ENCODE peak calls at places on chromosomes 11 and 22, in six cellular contexts. E is CD8-positive, alpha-beta T cell; F is EL; G is cardiac muscle cell; A is cardiac septum; U is esophagus muscularis mucosa. C is an unnamed sample.
A peak's percentile ranks its signal among the peaks of the same experiment; 100 is the strongest.

GRCh38 chr22:27213766-27214581 is 556.6 kb downstream of the MIAT start:
- DNase-seq in G (no peak), F (no peak), A (peak; percentile 80), U (no peak), E (no peak), C (no peak)

GRCh38 chr22:37566329-37566837 is 6.1 kb downstream of the CDC42EP1 start:
- DNase-seq in A (no peak), U (no peak), G (no peak), E (peak; percentile 58), F (no peak), C (no peak)

GRCh38 chr11:6677018-6677417 is 6.1 kb downstream of the MRPL17 start:
- DNase-seq in E (no peak), G (no peak), F (no peak), A (no peak), U (no peak), C (no peak)

GRCh38 chr11:66706989-66707388 is 22.0 kb downstream of the SPTBN2 start:
- DNase-seq in A (no peak), E (no peak), U (no peak), F (no peak), G (no peak), C (no peak)

GRCh38 chr11:70487160-70487559 is 88.8 kb downstream of the CTTN start:
- DNase-seq in F (no peak), A (no peak), U (no peak), G (no peak), E (no peak), C (no peak)

GRCh38 chr11:20599424-20600346 is at the start of gene SLC6A5:
- DNase-seq in G (peak; percentile 93), F (peak; percentile 26), A (no peak), E (no peak), U (no peak), C (peak; percentile 57)

GRCh38 chr22:39938509-39938908 is 21.7 kb upstream of the TMA7B start:
- DNase-seq in U (no peak), G (no peak), A (no peak), F (no peak), E (peak; percentile 51), C (no peak)

GRCh38 chr11:63840356-63841060 is 1.6 kb downstream of the MARK2 start:
- DNase-seq in E (no peak), U (no peak), A (no peak), F (peak; percentile 13), G (no peak), C (no peak)

GRCh38 chr22:49046546-49047305 is 780.9 kb downstream of the BRD1 start:
- DNase-seq in U (no peak), A (peak; percentile 75), F (no peak), E (no peak), G (peak; percentile 73), C (peak; percentile 68)

GRCh38 chr22:44024288-44024908 is at the start of gene PARVB:
- DNase-seq in G (peak; percentile 47), F (peak; percentile 29), U (no peak), A (no peak), E (no peak), C (no peak)

GRCh38 chr11:6271598-6271997 is 12.0 kb downstream of the CCKBR start:
- DNase-seq in U (no peak), F (no peak), G (peak; percentile 20), E (no peak), A (no peak), C (no peak)

GRCh38 chr11:62555464-62556092 is 9.0 kb upstream of the AHNAK start:
- DNase-seq in A (no peak), E (peak; percentile 71), U (no peak), G (peak; percentile 20), F (peak; percentile 36), C (no peak)

GRCh38 chr11:120398184-120398583 is 62.0 kb downstream of the ARHGEF12 start:
- DNase-seq in E (no peak), G (no peak), U (no peak), A (no peak), F (peak; percentile 26), C (no peak)

GRCh38 chr11:104091281-104092071 is 55.0 kb downstream of the DDI1 start:
- DNase-seq in F (no peak), E (no peak), G (no peak), A (no peak), U (no peak), C (no peak)

GRCh38 chr11:117618273-117618672 is 178.7 kb downstream of the DSCAML1 start:
- DNase-seq in G (no peak), F (no peak), A (no peak), U (no peak), E (no peak), C (no peak)

GRCh38 chr22:41487037-41487963 is 18.4 kb downstream of the ACO2 start:
- DNase-seq in E (no peak), G (no peak), A (no peak), F (no peak), U (no peak), C (no peak)

GRCh38 chr11:94602430-94603372 is 35.5 kb downstream of the PIWIL4 start:
- DNase-seq in E (no peak), G (peak; percentile 78), A (peak; percentile 82), F (peak; percentile 8), U (no peak), C (peak; percentile 61)

GRCh38 chr22:35882226-35883027 is 146.2 kb downstream of the RBFOX2 start:
- DNase-seq in U (no peak), G (no peak), A (no peak), F (no peak), E (no peak), C (no peak)

GRCh38 chr11:12411806-12412727 is 34.7 kb downstream of the PARVA start:
- DNase-seq in G (peak; percentile 82), F (peak; percentile 99), A (no peak), E (no peak), U (peak; percentile 92), C (peak; percentile 63)

GRCh38 chr11:80285076-80285790 is 844.4 kb upstream of the TENM4 start:
- DNase-seq in F (no peak), G (no peak), U (no peak), E (no peak), A (no peak), C (no peak)

GRCh38 chr22:49209452-49210195 is 618.0 kb downstream of the BRD1 start:
- DNase-seq in A (peak; percentile 60), U (no peak), E (no peak), G (no peak), F (no peak), C (no peak)

GRCh38 chr11:96520939-96521338 is 131.1 kb downstream of the JRKL start:
- DNase-seq in E (no peak), A (no peak), F (no peak), G (no peak), U (no peak), C (no peak)

GRCh38 chr11:14789879-14790484 is 102.0 kb downstream of the CYP2R1 start:
- DNase-seq in G (no peak), A (no peak), E (no peak), F (peak; percentile 2), U (no peak), C (no peak)

GRCh38 chr11:61155312-61155711 is 5.9 kb downstream of the VPS37C start:
- DNase-seq in A (no peak), E (no peak), G (no peak), U (no peak), F (no peak), C (no peak)

GRCh38 chr11:132111781-132112380 is 741.5 kb downstream of the NTM start:
- DNase-seq in A (no peak), U (no peak), E (no peak), G (no peak), F (peak; percentile 77), C (no peak)

GRCh38 chr11:1295086-1295485 is 14.3 kb downstream of the TOLLIP start:
- DNase-seq in E (no peak), A (peak; percentile 43), F (no peak), G (no peak), U (no peak), C (no peak)

GRCh38 chr11:116601734-116602636 is 170.8 kb downstream of the BUD13 start:
- DNase-seq in U (no peak), F (no peak), A (no peak), E (no peak), G (no peak), C (no peak)

GRCh38 chr11:111797145-111797581 is 31.0 kb upstream of the PPP2R1B start:
- DNase-seq in F (peak; percentile 58), E (no peak), G (no peak), U (no peak), A (no peak), C (no peak)

GRCh38 chr11:60119708-60120107 is 31.2 kb downstream of the MS4A2 start:
- DNase-seq in F (no peak), E (no peak), G (no peak), A (no peak), U (no peak), C (no peak)

GRCh38 chr22:39518996-39519680 is 1.2 kb upstream of the ATF4 start:
- DNase-seq in F (no peak), U (no peak), G (peak; percentile 55), A (no peak), E (no peak), C (no peak)

GRCh38 chr11:65280646-65281045 is 18.9 kb downstream of the POLA2 start:
- DNase-seq in A (no peak), U (no peak), E (no peak), G (no peak), F (no peak), C (no peak)

GRCh38 chr22:33658775-33659174 is 261.5 kb downstream of the LARGE1 start:
- DNase-seq in E (no peak), F (no peak), U (no peak), G (no peak), A (no peak), C (no peak)

GRCh38 chr22:39309364-39309861 is 10.0 kb downstream of the RPL3 start:
- DNase-seq in U (no peak), A (no peak), E (no peak), G (no peak), F (peak; percentile 67), C (no peak)

GRCh38 chr11:114059984-114060401 is 482 bp downstream of the ZBTB16 start:
- DNase-seq in E (peak; percentile 42), G (peak; percentile 53), U (no peak), A (peak; percentile 82), F (peak; percentile 7), C (no peak)

GRCh38 chr11:34052608-34053160 is 1.2 kb downstream of the CAPRIN1 start:
- DNase-seq in E (peak; percentile 40), A (no peak), G (peak; percentile 33), U (no peak), F (peak; percentile 23), C (no peak)

GRCh38 chr11:59865031-59865430 is 1.3 kb downstream of the TCN1 start:
- DNase-seq in G (no peak), U (no peak), F (no peak), E (no peak), A (no peak), C (no peak)

GRCh38 chr11:122731500-122731913 is 76.0 kb downstream of the UBASH3B start:
- DNase-seq in A (no peak), U (no peak), E (no peak), F (peak; percentile 82), G (no peak), C (no peak)